ENCODE peak calls at places on chromosomes 5 and 9, in seven cellular contexts. E is activated T-cell treated with anti-CD3 and anti-CD28 coated beads, Interleukin-2, amount 50 U/mL, for 1 hour; H is fibroblast of lung; W is ACHN; N is stimulated activated CD8-positive, alpha-beta memory T cell treated with anti-CD3 and anti-CD28 coated beads, Interleukin-12 subunit alpha, Interleukin-12 subunit beta, amount 100 ng/mL, for 1 hour; T is nephron progenitor cell; R is cardiac fibroblast. L is an unnamed sample.

GRCh38 chr9:128082173-128082572 is 14.1 kb downstream of the SLC25A25 start:
- DNase-seq in E (no peak), R (no peak), W (no peak), T (no peak), H (no peak), N (no peak), L (no peak)

GRCh38 chr9:113616116-113616515 is 152.6 kb downstream of the RGS3 start:
- DNase-seq in N (no peak), W (no peak), R (no peak), H (no peak), T (no peak), E (peak), L (no peak)

GRCh38 chr9:131469951-131470350 is 32.8 kb upstream of the POMT1 start:
- DNase-seq in N (no peak), T (no peak), H (no peak), W (no peak), E (no peak), R (no peak), L (no peak)

GRCh38 chr5:134600600-134600999 is 32.0 kb downstream of the SAR1B start:
- DNase-seq in T (no peak), W (no peak), E (no peak), R (peak), N (no peak), H (no peak), L (no peak)

GRCh38 chr9:126703330-126704156 is 89.8 kb downstream of the LMX1B start:
- DNase-seq in H (no peak), R (no peak), N (no peak), E (no peak), T (no peak), W (no peak), L (peak)

GRCh38 chr5:74201334-74202081 is 439.0 kb downstream of the ENC1 start:
- DNase-seq in W (peak), T (no peak), R (peak), N (no peak), H (no peak), E (no peak), L (peak)

GRCh38 chr5:141889282-141889871 is 11.2 kb upstream of the PCDH1 start:
- DNase-seq in W (peak), H (peak), E (no peak), R (peak), T (no peak), N (no peak), L (no peak)

GRCh38 chr5:168972650-168973241 is 328.2 kb downstream of the SLIT3 start:
- DNase-seq in T (no peak), H (no peak), E (no peak), N (no peak), R (no peak), W (no peak), L (no peak)

GRCh38 chr5:60959156-60959555 is 14.2 kb downstream of the NDUFAF2 start:
- DNase-seq in W (peak), T (no peak), R (peak), N (no peak), E (no peak), H (peak), L (no peak)

L was measured in hepatocyte.